ENCODE peak calls at places on chromosome 16, in four cellular contexts. G, J, W and U are unnamed samples.

GRCh38 chr16:24409045-24409444 is 130.3 kb upstream of the RBBP6 start:
- DNase-seq in G (peak; percentile 55), J (no peak), W (peak; percentile 29), U (no peak)

GRCh38 chr16:77250395-77250794 is 51.2 kb downstream of the SYCE1L start:
- DNase-seq in G (no peak), J (no peak), W (no peak), U (no peak)

GRCh38 chr16:56795011-56795410 is 65.1 kb downstream of the NUP93 start:
- DNase-seq in G (no peak), J (no peak), W (peak; percentile 51), U (no peak)

GRCh38 chr16:64116151-64116550 is 1005.7 kb downstream of the CDH11 start:
- DNase-seq in G (no peak), J (no peak), W (no peak), U (no peak)

GRCh38 chr16:68028996-68029395 is 5.9 kb downstream of the DUS2 start:
- DNase-seq in G (no peak), J (no peak), W (no peak), U (no peak)

GRCh38 chr16:20944861-20945390 is 44.4 kb downstream of the LYRM1 start:
- DNase-seq in G (no peak), J (no peak), W (peak; percentile 25), U (no peak)

GRCh38 chr16:90019543-90020259 is 445 bp upstream of the DBNDD1 start:
- DNase-seq in G (no peak), J (peak; percentile 80), W (peak; percentile 44), U (peak; percentile 61)

GRCh38 chr16:84503751-84504395 is 586 bp downstream of the MEAK7 start:
- DNase-seq in G (peak; percentile 70), J (peak; percentile 48), W (peak; percentile 22), U (no peak)

GRCh38 chr16:3158014-3158497 is 23.2 kb downstream of the ZNF213 start:
- DNase-seq in G (no peak), J (no peak), W (peak; percentile 26), U (no peak)

GRCh38 chr16:31479752-31480151 is 3.2 kb upstream of the SLC5A2 start:
- DNase-seq in G (no peak), J (no peak), W (no peak), U (no peak)

GRCh38 chr16:31476305-31477219 is 4.6 kb downstream of the TGFB1I1 start:
- DNase-seq in G (no peak), J (peak; percentile 86), W (no peak), U (peak; percentile 64)

GRCh38 chr16:31478956-31479355 is 4.0 kb upstream of the SLC5A2 start:
- DNase-seq in G (no peak), J (no peak), W (no peak), U (no peak)

GRCh38 chr16:31475949-31476304 is 4.0 kb downstream of the TGFB1I1 start:
- DNase-seq in G (no peak), J (no peak), W (no peak), U (no peak)

DNA sequence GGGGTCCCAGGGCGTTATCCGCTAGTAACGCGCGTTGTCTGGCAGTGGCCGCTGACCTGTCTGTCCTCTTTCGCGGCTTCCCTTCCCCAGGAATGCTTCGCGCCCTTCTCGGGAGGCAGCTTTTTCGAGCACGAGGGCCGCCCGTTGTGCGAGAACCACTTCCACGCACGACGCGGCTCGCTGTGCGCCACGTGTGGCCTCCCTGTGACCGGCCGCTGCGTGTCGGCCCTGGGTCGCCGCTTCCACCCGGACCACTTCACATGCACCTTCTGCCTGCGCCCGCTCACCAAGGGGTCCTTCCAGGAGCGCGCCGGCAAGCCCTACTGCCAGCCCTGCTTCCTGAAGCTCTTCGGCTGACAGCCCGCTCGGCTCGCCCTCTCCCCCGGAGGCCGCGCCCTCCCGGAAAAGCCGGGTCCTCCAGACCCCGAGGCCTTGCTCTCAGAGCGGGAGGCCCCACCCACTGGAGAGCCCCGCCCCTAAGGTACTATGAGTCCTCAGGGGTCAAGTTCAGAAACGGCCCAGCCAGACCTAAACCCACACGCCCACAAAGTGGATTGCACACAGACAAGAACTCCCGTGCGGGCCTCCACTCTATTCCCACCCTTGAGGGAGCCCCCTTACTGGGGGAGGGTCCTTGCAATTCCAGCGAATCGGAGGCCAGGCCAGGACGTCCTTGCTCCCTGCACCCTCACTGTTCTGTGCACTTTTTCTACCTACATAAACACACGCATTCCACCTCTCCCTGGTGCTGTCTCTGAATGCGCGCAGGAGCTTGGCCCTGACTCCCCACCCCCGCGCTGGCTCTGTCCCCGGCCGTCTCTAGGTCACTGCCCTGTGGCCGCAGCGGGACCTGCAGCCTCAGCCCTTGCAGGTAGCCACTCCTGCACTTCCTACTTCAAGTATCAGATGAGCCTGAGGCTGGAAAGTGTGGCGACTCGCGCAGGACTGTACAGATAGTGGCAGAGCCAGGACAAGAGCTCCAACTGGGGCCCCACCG is 5.4 kb upstream of the SLC5A2 start:
- DNase-seq in G (no peak), J (peak; percentile 85), W (no peak), U (peak; percentile 42)
- TF ChIP-seq CTCF in G (no peak), J (peak; percentile 19), W (no peak), U (no peak)

GRCh38 chr16:51302042-51302441 is 151.0 kb upstream of the SALL1 start:
- DNase-seq in G (no peak), J (no peak), W (no peak), U (no peak)

GRCh38 chr16:51298800-51299199 is 147.7 kb upstream of the SALL1 start:
- DNase-seq in G (no peak), J (no peak), W (no peak), U (no peak)
- TF ChIP-seq CTCF in G (no peak), J (no peak), W (no peak), U (no peak)

GRCh38 chr16:86091976-86092375 is 193.0 kb downstream of the IRF8 start:
- DNase-seq in G (no peak), J (no peak), W (no peak), U (no peak)

GRCh38 chr16:86092586-86093480 is 193.9 kb downstream of the IRF8 start:
- DNase-seq in G (no peak), J (no peak), W (no peak), U (no peak)

GRCh38 chr16:86095131-86095752 is 196.3 kb downstream of the IRF8 start:
- DNase-seq in G (no peak), J (no peak), W (no peak), U (no peak)

GRCh38 chr16:86095906-86096485 is 197.0 kb downstream of the IRF8 start:
- DNase-seq in G (no peak), J (no peak), W (no peak), U (no peak)

GRCh38 chr16:86093801-86094750 is 195.1 kb downstream of the IRF8 start:
- DNase-seq in G (no peak), J (no peak), W (no peak), U (no peak)
- TF ChIP-seq CTCF in G (no peak), J (peak; percentile 5), W (no peak), U (no peak)

DNA sequence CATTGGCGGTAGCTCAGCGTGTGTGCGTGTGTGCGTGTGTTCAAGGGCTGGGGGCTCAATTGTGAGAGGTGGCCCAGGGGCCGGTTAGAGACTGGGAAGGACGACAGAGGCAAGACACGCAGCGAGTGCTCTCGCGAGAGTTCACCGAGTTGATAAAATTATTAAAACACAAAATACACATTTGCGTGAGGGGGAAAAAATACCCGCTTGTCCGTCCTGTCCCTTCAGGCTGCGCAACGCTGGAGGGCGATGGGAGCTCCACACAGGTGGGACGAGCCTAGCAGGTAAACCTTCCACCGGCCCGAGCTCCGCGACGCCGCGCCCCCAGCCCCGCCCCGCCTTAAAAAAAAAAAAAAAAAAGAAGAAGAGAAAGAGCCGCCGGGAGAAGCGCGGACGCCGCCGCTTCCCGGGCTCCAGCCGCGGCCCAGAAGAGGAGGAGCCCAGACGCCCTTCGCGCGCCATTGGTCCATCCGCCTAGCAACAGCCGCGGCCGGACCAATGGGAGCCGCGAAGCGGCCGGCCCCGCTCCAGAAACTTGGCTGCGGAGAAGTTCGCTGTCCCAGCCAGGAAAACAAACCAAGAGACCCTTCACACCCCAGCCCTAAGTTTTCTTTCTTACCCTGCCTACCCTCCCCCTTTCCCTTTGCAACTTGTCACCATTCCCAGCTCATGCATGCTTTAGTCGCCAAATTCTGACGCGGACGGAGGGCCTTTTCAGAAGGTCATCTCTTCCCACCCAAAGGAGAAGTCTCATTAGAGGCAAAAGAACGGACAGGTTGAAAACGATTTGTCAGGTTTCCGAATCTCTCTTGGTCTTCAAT is 169.9 kb upstream of the MAF start:
- DNase-seq in G (peak; percentile 97), J (peak; percentile 97), W (peak; percentile 16), U (peak; percentile 46)
- TF ChIP-seq CTCF in G (no peak), J (no peak), W (no peak), U (no peak)